ENCODE peak calls at places on chromosome 13, in nine cellular contexts. X, L, D, J, H, R, O, F and T are unnamed samples.

GRCh38 chr13:102846261-102847015 is 606 bp downstream of the ERCC5 start:
- DNase-seq in X (peak), L (peak), D (peak), J (peak), H (peak), R (no peak), O (peak), F (no peak), T (peak)

GRCh38 chr13:46804391-46804815 is 7.4 kb upstream of the ESD start:
- DNase-seq in X (no peak), L (peak), D (peak), J (no peak), H (no peak), R (peak), O (no peak), F (no peak), T (peak)

GRCh38 chr13:87677334-87678234 is 6.4 kb downstream of the SLITRK5 start:
- DNase-seq in X (peak), L (no peak), D (no peak), J (no peak), H (no peak), R (no peak), O (no peak), F (no peak), T (no peak)

GRCh38 chr13:101139076-101139475 is 277.2 kb downstream of the NALCN start:
- DNase-seq in X (no peak), L (peak), D (peak), J (no peak), H (no peak), R (no peak), O (no peak), F (no peak), T (no peak)

GRCh38 chr13:110155072-110155471 is 151.9 kb downstream of the COL4A1 start:
- DNase-seq in X (no peak), L (no peak), D (no peak), J (no peak), H (no peak), R (no peak), O (no peak), F (no peak), T (no peak)

GRCh38 chr13:43128504-43128929 is 105.1 kb downstream of the DNAJC15 start:
- DNase-seq in X (no peak), L (no peak), D (peak), J (peak), H (peak), R (no peak), O (no peak), F (no peak), T (no peak)

GRCh38 chr13:93559718-93560117 is 333.1 kb downstream of the GPC6 start:
- DNase-seq in X (no peak), L (peak), D (peak), J (no peak), H (no peak), R (no peak), O (no peak), F (no peak), T (peak)

GRCh38 chr13:31012285-31013024 is 80.0 kb downstream of the TEX26 start:
- DNase-seq in X (no peak), L (peak), D (peak), J (no peak), H (no peak), R (no peak), O (no peak), F (no peak), T (peak)

GRCh38 chr13:51844862-51845573 is at the start of gene TMEM272:
- DNase-seq in X (peak), L (peak), D (peak), J (peak), H (peak), R (no peak), O (peak), F (no peak), T (peak)

GRCh38 chr13:87324558-87324957 is 346.6 kb upstream of the SLITRK5 start:
- DNase-seq in X (no peak), L (no peak), D (no peak), J (no peak), H (no peak), R (no peak), O (no peak), F (no peak), T (no peak)

GRCh38 chr13:26468203-26468602 is 89.3 kb upstream of the WASF3 start:
- DNase-seq in X (no peak), L (no peak), D (no peak), J (no peak), H (no peak), R (no peak), O (no peak), F (no peak), T (no peak)

GRCh38 chr13:96020155-96020575 is 33.0 kb downstream of the UGGT2 start:
- DNase-seq in X (no peak), L (peak), D (peak), J (peak), H (no peak), R (peak), O (no peak), F (peak), T (peak)

GRCh38 chr13:28751210-28751935 is 32.6 kb upstream of the SLC46A3 start:
- DNase-seq in X (no peak), L (no peak), D (no peak), J (no peak), H (no peak), R (no peak), O (no peak), F (no peak), T (peak)

GRCh38 chr13:113456116-113456702 is 2.9 kb upstream of the ADPRHL1 start:
- DNase-seq in X (no peak), L (no peak), D (no peak), J (no peak), H (no peak), R (no peak), O (no peak), F (no peak), T (no peak)

GRCh38 chr13:110448230-110448629 is 113.3 kb downstream of the RAB20 start:
- DNase-seq in X (no peak), L (peak), D (peak), J (no peak), H (no peak), R (peak), O (no peak), F (no peak), T (peak)

GRCh38 chr13:41470187-41470586 is 12.8 kb downstream of the RGCC start:
- DNase-seq in X (no peak), L (no peak), D (no peak), J (no peak), H (no peak), R (no peak), O (no peak), F (no peak), T (no peak)

GRCh38 chr13:68125087-68125480 is 894.9 kb upstream of the PCDH9 start:
- DNase-seq in X (no peak), L (no peak), D (no peak), J (no peak), H (no peak), R (no peak), O (no peak), F (no peak), T (no peak)

GRCh38 chr13:39405596-39405995 is 197.4 kb downstream of the LHFPL6 start:
- DNase-seq in X (no peak), L (no peak), D (no peak), J (no peak), H (no peak), R (no peak), O (no peak), F (no peak), T (no peak)

GRCh38 chr13:79631260-79631659 is 150.3 kb downstream of the NDFIP2 start:
- DNase-seq in X (no peak), L (peak), D (peak), J (peak), H (no peak), R (peak), O (no peak), F (peak), T (peak)

GRCh38 chr13:65926750-65927171 is 1303.4 kb downstream of the PCDH9 start:
- DNase-seq in X (no peak), L (no peak), D (no peak), J (peak), H (no peak), R (no peak), O (no peak), F (no peak), T (no peak)

GRCh38 chr13:37074703-37075102 is 15.2 kb upstream of the SUPT20H start:
- DNase-seq in X (no peak), L (peak), D (peak), J (no peak), H (no peak), R (no peak), O (no peak), F (no peak), T (peak)
- TF ChIP-seq CTCF in X (peak), L (peak), D (peak), J (peak), H (peak), R (no peak), O (peak), F (peak), T (peak)

DNA sequence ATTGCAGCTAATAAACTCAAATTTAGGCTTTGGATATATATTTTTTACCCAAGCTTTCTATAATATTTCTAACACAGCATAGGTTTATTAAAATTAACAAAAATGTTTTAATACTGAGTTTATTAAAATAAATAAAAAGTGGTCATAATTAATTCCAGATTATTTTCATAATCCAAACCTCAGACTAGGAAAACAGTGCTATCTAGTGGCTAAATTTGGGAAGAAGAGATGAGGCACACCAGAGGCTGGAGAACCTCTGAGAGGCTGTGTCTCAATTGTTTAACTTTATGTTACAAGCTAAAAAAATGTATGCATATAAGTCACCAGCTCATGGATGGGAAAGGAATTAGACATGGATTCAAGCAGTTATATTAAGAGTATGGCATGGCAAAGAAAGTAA is 392.5 kb downstream of the DIAPH3 start:
- DNase-seq in X (no peak), L (peak), D (peak), J (no peak), H (no peak), R (no peak), O (no peak), F (no peak), T (peak)
- TF ChIP-seq CTCF in X (peak), L (peak), D (peak), J (peak), H (peak), R (peak), O (no peak), F (peak), T (peak)

DNA sequence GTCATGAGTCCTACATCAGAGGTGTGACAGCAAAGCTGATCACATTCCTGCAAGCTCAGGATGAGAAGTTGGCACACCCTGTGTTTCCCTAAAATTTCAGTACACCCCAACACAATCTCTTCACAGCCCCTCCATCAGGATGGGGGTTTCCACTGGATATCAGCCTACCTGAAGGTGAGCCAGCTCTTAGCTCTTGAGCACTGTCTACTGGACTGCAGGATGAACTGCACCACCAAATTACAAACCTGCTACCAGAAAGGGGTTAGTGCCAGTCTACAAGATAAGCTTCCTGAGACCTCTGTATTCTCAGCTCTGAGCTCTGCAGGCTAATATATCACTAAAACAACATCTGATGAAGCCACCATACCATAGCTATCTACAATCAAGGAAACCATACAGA is 1616.2 kb upstream of the SPRY2 start:
- DNase-seq in X (no peak), L (no peak), D (no peak), J (no peak), H (no peak), R (no peak), O (no peak), F (no peak), T (no peak)
- TF ChIP-seq CTCF in X (no peak), L (peak), D (no peak), J (no peak), H (no peak), R (no peak), O (no peak), F (peak), T (no peak)

DNA sequence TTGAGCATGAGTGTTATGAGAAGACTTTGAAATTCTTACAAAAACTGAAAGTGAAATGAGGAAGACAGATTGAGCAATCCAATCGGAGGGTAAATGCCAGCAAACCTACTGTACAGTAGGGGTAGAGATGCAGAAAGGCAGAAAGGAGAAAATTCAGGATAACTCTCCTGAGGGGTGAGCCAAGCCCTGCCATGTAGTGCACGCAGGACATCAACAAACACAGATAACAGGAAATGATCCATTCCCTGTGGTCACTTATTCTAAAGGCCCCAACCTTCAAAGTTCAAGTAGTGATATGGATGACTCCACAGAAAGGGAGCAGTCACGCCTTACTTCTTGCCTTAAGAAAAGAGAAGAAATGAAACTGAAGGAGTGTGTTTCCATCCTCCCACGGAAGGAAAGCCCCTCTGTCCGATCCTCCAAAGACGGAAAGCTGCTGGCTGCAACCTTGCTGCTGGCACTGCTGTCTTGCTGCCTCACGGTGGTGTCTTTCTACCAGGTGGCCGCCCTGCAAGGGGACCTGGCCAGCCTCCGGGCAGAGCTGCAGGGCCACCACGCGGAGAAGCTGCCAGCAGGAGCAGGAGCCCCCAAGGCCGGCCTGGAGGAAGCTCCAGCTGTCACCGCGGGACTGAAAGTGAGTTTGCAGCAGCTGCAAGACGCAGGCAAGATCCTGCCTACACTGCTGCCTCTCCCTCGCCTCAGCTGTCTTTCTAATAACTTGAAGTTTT is at the start of gene TNFSF13B:
- DNase-seq in X (peak), L (peak), D (peak), J (peak), H (peak), R (no peak), O (no peak), F (no peak), T (peak)
- TF ChIP-seq CTCF in X (peak), L (no peak), D (peak), J (no peak), H (no peak), R (no peak), O (no peak), F (no peak), T (peak)

GRCh38 chr13:55087085-55087484 is 2053.6 kb upstream of the PRR20A start:
- DNase-seq in X (no peak), L (no peak), D (no peak), J (no peak), H (no peak), R (no peak), O (no peak), F (no peak), T (no peak)
- TF ChIP-seq CTCF in X (no peak), L (no peak), D (no peak), J (no peak), H (no peak), R (no peak), O (no peak), F (no peak), T (no peak)

DNA sequence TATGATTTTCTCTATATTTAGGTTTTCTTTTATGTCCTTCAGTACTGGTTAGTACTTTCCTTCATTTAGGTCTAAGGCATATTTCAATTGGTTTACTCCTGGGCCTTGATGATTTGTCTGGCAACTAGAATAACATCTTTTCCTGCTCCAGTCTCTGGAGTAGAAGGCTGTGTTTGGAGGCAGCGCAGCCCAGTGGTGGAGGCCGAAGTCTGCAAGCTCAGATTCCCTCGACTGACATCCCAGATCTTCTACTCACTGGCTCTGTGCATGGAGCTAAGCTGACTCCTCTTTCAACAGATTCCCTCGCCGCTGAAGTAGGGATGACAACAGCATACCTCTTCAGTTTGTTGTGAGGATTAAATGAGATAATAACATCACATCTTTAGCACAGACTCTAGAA is 141.0 kb downstream of the RAP2A start:
- DNase-seq in X (no peak), L (peak), D (peak), J (peak), H (no peak), R (no peak), O (no peak), F (no peak), T (peak)
- TF ChIP-seq CTCF in X (peak), L (peak), D (peak), J (peak), H (peak), R (peak), O (no peak), F (peak), T (peak)

GRCh38 chr13:98586400-98587144 is 9.7 kb upstream of the STK24 start:
- DNase-seq in X (no peak), L (no peak), D (no peak), J (no peak), H (no peak), R (no peak), O (no peak), F (no peak), T (no peak)

GRCh38 chr13:98585398-98585754 is 8.5 kb upstream of the STK24 start:
- DNase-seq in X (no peak), L (no peak), D (no peak), J (no peak), H (no peak), R (no peak), O (no peak), F (no peak), T (no peak)

GRCh38 chr13:98585946-98586345 is 9.0 kb upstream of the STK24 start:
- DNase-seq in X (no peak), L (no peak), D (no peak), J (no peak), H (no peak), R (no peak), O (no peak), F (no peak), T (no peak)

GRCh38 chr13:98582947-98583346 is 6.0 kb upstream of the STK24 start:
- DNase-seq in X (no peak), L (no peak), D (no peak), J (no peak), H (no peak), R (no peak), O (no peak), F (no peak), T (no peak)

GRCh38 chr13:98584668-98585397 is 7.9 kb upstream of the STK24 start:
- DNase-seq in X (no peak), L (peak), D (no peak), J (no peak), H (no peak), R (no peak), O (no peak), F (no peak), T (no peak)
- TF ChIP-seq CTCF in X (no peak), L (no peak), D (no peak), J (no peak), H (no peak), R (no peak), O (no peak), F (no peak), T (no peak)